ENCODE peak calls at places on chromosomes 2 and 18, in eight cellular contexts. T is right cardiac atrium, M is ascending aorta, V is mesenchymal stem cell, Y is endothelial cell of umbilical vein, G is adrenal gland, E is coronary artery, H is tibial artery. D is an unnamed sample.

GRCh38 chr2:198017068-198017467 is 212.7 kb downstream of the PLCL1 start:
- DNase-seq in M (no peak), T (no peak), H (no peak), G (no peak), V (no peak), Y (peak; percentile 57), E (no peak), D (no peak)

GRCh38 chr2:64952113-64952895 is 36.9 kb upstream of the SLC1A4 start:
- DNase-seq in H (no peak), E (no peak), T (no peak), Y (no peak), M (no peak), G (no peak), V (peak; percentile 91), D (no peak)

GRCh38 chr2:119983108-119983507 is 29.8 kb upstream of the EPB41L5 start:
- DNase-seq in E (no peak), M (no peak), V (no peak), H (no peak), Y (no peak), G (no peak), T (no peak), D (no peak)

GRCh38 chr2:241052677-241053360 is 49.3 kb downstream of the MTERF4 start:
- DNase-seq in V (no peak), Y (no peak), M (no peak), T (peak; percentile 50), E (no peak), H (peak; percentile 17), G (no peak), D (peak; percentile 20)

GRCh38 chr2:95265182-95265581 is 9.1 kb upstream of the PROM2 start:
- DNase-seq in M (no peak), Y (no peak), V (no peak), G (no peak), T (no peak), H (no peak), E (peak; percentile 41), D (no peak)

GRCh38 chr2:216350214-216350789 is 22.0 kb downstream of the MARCHF4 start:
- DNase-seq in M (no peak), Y (peak; percentile 30), H (no peak), G (no peak), V (peak; percentile 73), E (no peak), T (no peak), D (no peak)

GRCh38 chr2:144241801-144242200 is 278.1 kb downstream of the ZEB2 start:
- DNase-seq in G (no peak), V (no peak), T (no peak), Y (no peak), H (no peak), E (no peak), M (no peak), D (no peak)

GRCh38 chr2:31978998-31979397 is 31.8 kb downstream of the MEMO1 start:
- DNase-seq in T (no peak), V (no peak), G (no peak), M (no peak), E (no peak), Y (no peak), H (no peak), D (no peak)

GRCh38 chr2:137252934-137253333 is 487.6 kb downstream of the THSD7B start:
- DNase-seq in H (no peak), Y (no peak), E (no peak), T (no peak), V (no peak), G (no peak), M (no peak), D (no peak)

GRCh38 chr2:12361506-12361905 is 355.2 kb upstream of the TRIB2 start:
- DNase-seq in M (no peak), E (no peak), T (no peak), H (no peak), V (peak; percentile 73), Y (no peak), G (no peak), D (no peak)

GRCh38 chr2:119326938-119327337 is 39.7 kb downstream of the C2orf76 start:
- DNase-seq in T (no peak), Y (no peak), G (no peak), M (no peak), V (no peak), E (no peak), H (no peak), D (no peak)

GRCh38 chr2:234950730-234951385 is 959 bp upstream of the SH3BP4 start:
- DNase-seq in E (no peak), G (no peak), Y (peak; percentile 24), V (peak; percentile 79), M (no peak), T (no peak), H (no peak), D (peak; percentile 13)

GRCh38 chr2:210599476-210599875 is 43.1 kb downstream of the CPS1 start:
- DNase-seq in V (no peak), M (no peak), T (no peak), E (no peak), Y (no peak), G (no peak), H (no peak), D (no peak)

GRCh38 chr2:32357545-32358482 is 991 bp downstream of the BIRC6 start:
- DNase-seq in G (peak; percentile 55), V (peak; percentile 61), M (no peak), Y (peak; percentile 56), T (peak; percentile 78), E (peak; percentile 79), H (peak; percentile 24), D (peak; percentile 49)

GRCh38 chr2:23055251-23055650 is 329.7 kb upstream of the KLHL29 start:
- DNase-seq in E (no peak), T (no peak), M (no peak), H (no peak), G (no peak), Y (no peak), V (no peak), D (no peak)

GRCh38 chr2:104481341-104481740 is 372.6 kb upstream of the POU3F3 start:
- DNase-seq in T (no peak), E (no peak), Y (no peak), G (no peak), M (no peak), H (no peak), V (no peak), D (no peak)

GRCh38 chr18:57781128-57781463 is 22.0 kb downstream of the ATP8B1 start:
- DNase-seq in Y (no peak), T (no peak), G (no peak), M (no peak), E (no peak), V (no peak), H (no peak), D (no peak)

GRCh38 chr2:129396980-129397599 is 582.4 kb upstream of the RAB6C start:
- DNase-seq in Y (no peak), H (no peak), T (peak; percentile 46), M (no peak), G (peak; percentile 36), E (no peak), V (peak; percentile 15), D (no peak)

GRCh38 chr18:8701546-8702118 is 3.7 kb upstream of the MTCL1 start:
- DNase-seq in T (no peak), Y (no peak), E (no peak), M (no peak), H (no peak), G (no peak), V (peak; percentile 81), D (peak; percentile 9)

GRCh38 chr2:85437488-85438290 is 19.2 kb downstream of the SH2D6 start:
- DNase-seq in M (peak; percentile 58), Y (peak; percentile 82), H (peak; percentile 81), E (peak; percentile 94), T (peak; percentile 96), V (peak; percentile 93), G (peak; percentile 91), D (peak; percentile 98)

GRCh38 chr18:48007955-48008701 is 77.7 kb upstream of the SMAD2 start:
- DNase-seq in E (peak; percentile 75), M (no peak), T (peak; percentile 87), V (peak; percentile 25), H (no peak), G (peak; percentile 82), Y (peak; percentile 51), D (peak; percentile 94)
- H3K27ac ChIP-seq in E (no peak overlapping the region), M (peak overlapping the region; percentile 27), T (no peak overlapping the region), V (peak overlapping the region; percentile 67), H (peak overlapping the region; percentile 40), G (peak overlapping the region; percentile 80), Y (peak overlapping the region; percentile 51), D (no peak overlapping the region)

DNA sequence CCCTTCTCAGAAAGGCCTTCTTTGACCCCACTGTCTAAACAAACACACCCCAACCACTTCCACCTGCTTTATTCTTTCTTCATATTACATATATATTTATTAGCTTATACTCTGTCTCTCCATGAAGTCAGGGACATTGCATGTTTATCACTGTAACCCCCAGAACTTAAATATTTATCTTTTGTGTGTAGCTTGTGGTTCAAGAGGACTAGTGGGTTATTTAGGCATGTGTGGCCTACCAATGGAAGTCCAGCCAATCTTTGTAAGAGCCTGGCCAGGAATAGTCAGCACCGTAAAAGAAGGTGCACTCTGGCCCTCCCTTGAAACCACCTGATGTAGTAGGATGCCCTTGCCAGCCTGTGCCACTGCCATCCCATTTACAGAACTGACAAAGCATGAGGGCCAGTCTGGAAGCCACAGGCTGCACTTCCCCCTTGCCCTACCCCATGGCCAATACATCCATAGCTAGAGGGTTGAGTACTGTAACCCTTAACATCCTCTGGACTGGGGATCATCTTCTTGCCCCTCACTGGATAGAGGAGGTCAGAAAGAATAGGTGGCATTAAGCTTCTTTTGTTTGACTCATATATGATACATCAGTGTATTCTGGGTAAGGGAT is 4.9 kb downstream of the NEMP2 start:
- DNase-seq in H (no peak), G (no peak), V (peak; percentile 47), M (no peak), T (no peak), E (no peak), Y (no peak), D (no peak)
- H3K27ac ChIP-seq in H (peak overlapping the region; percentile 41), G (no peak overlapping the region), V (no peak overlapping the region), M (no peak overlapping the region), T (no peak overlapping the region), E (no peak overlapping the region), Y (no peak overlapping the region), D (no peak overlapping the region)

GRCh38 chr2:26847663-26848335 is at the start of gene DPYSL5:
- DNase-seq in G (peak; percentile 35), Y (no peak), M (no peak), T (no peak), H (no peak), V (no peak), E (no peak), D (no peak)

GRCh38 chr2:26850002-26850431 is 2.1 kb downstream of the DPYSL5 start:
- DNase-seq in G (no peak), E (no peak), M (no peak), Y (no peak), V (no peak), H (no peak), T (no peak), D (no peak)

GRCh38 chr2:26850565-26850964 is 2.6 kb downstream of the DPYSL5 start:
- DNase-seq in H (no peak), Y (no peak), E (no peak), G (no peak), V (no peak), T (no peak), M (no peak), D (no peak)

GRCh38 chr2:26848336-26849055 is 564 bp downstream of the DPYSL5 start:
- DNase-seq in Y (no peak), E (no peak), H (no peak), G (peak; percentile 18), M (no peak), T (peak; percentile 56), V (peak; percentile 12), D (no peak)

GRCh38 chr2:26849056-26850001 is 1.4 kb downstream of the DPYSL5 start:
- DNase-seq in V (no peak), Y (no peak), H (no peak), M (no peak), E (no peak), G (no peak), T (peak; percentile 63), D (no peak)
- H3K27ac ChIP-seq in V (no peak overlapping the region), Y (no peak overlapping the region), H (no peak overlapping the region), M (no peak overlapping the region), E (no peak overlapping the region), G (no peak overlapping the region), T (no peak overlapping the region), D (no peak overlapping the region)

GRCh38 chr2:201235865-201236811 is 24.2 kb upstream of the CASP8 start:
- DNase-seq in M (no peak), E (no peak), T (peak; percentile 67), H (peak; percentile 63), G (peak; percentile 59), V (peak; percentile 71), Y (peak; percentile 73), D (no peak)
- H3K27ac ChIP-seq in M (no peak overlapping the region), E (no peak overlapping the region), T (no peak overlapping the region), H (peak overlapping the region; percentile 50), G (no peak overlapping the region), V (no peak overlapping the region), Y (no peak overlapping the region), D (peak overlapping the region; percentile 18)

D was measured in upper lobe of left lung.